ENCODE peak calls at places on chromosome 21, in four cellular contexts. One of them, this sample, is unnamed.

GRCh38 chr21:34510148-34511142 is 1.6 kb downstream of the KCNE1 start:
- DNase-seq in K562: peak; percentile 42
- DNase-seq in H1: peak; percentile 61
- DNase-seq in GM12878: no peak
- DNase-seq in this sample: peak; percentile 67

GRCh38 chr21:14737922-14738321 is 191.8 kb upstream of the SAMSN1 start:
- DNase-seq in K562: peak; percentile 39
- DNase-seq in H1: no peak
- DNase-seq in GM12878: no peak
- DNase-seq in this sample: peak; percentile 70

GRCh38 chr21:8992731-8993174 is 1528.6 kb upstream of the TPTE start:
- DNase-seq in K562: peak; percentile 44
- DNase-seq in H1: no peak
- DNase-seq in GM12878: no peak
- DNase-seq in this sample: peak; percentile 95

GRCh38 chr21:40575983-40576382 is 271.0 kb downstream of the DSCAM start:
- DNase-seq in K562: no peak
- DNase-seq in H1: no peak
- DNase-seq in GM12878: no peak
- DNase-seq in this sample: no peak

GRCh38 chr21:19684328-19684727 is 1280.7 kb upstream of the TMPRSS15 start:
- DNase-seq in K562: no peak
- DNase-seq in H1: no peak
- DNase-seq in GM12878: no peak
- DNase-seq in this sample: no peak

GRCh38 chr21:15722591-15723324 is 7.0 kb upstream of the USP25 start:
- DNase-seq in K562: no peak
- DNase-seq in H1: no peak
- DNase-seq in GM12878: no peak
- DNase-seq in this sample: no peak

GRCh38 chr21:28521932-28522826 is 470.5 kb downstream of the LTN1 start:
- DNase-seq in K562: no peak
- DNase-seq in H1: peak; percentile 5
- DNase-seq in GM12878: no peak
- DNase-seq in this sample: no peak

GRCh38 chr21:34534522-34534921 is 22.5 kb upstream of the KCNE1 start:
- DNase-seq in K562: no peak
- DNase-seq in H1: no peak
- DNase-seq in GM12878: no peak
- DNase-seq in this sample: peak; percentile 28

GRCh38 chr21:22476726-22477646 is 1478.8 kb downstream of the NCAM2 start:
- DNase-seq in K562: no peak
- DNase-seq in H1: no peak
- DNase-seq in GM12878: no peak
- DNase-seq in this sample: no peak

GRCh38 chr21:41711416-41712023 is 55.3 kb downstream of the RIPK4 start:
- DNase-seq in K562: no peak
- DNase-seq in H1: no peak
- DNase-seq in GM12878: no peak
- DNase-seq in this sample: no peak

GRCh38 chr21:41141031-41141457 is 26.9 kb upstream of the BACE2 start:
- DNase-seq in K562: no peak
- DNase-seq in H1: no peak
- DNase-seq in GM12878: no peak
- DNase-seq in this sample: no peak

GRCh38 chr21:29196021-29196663 is 65.7 kb downstream of the MAP3K7CL start:
- DNase-seq in K562: peak; percentile 64
- DNase-seq in H1: peak; percentile 5
- DNase-seq in GM12878: peak; percentile 90
- DNase-seq in this sample: peak; percentile 70

GRCh38 chr21:26846036-26846931 is 1.1 kb upstream of the ADAMTS1 start:
- DNase-seq in K562: no peak
- DNase-seq in H1: no peak
- DNase-seq in GM12878: no peak
- DNase-seq in this sample: no peak

GRCh38 chr21:29075706-29076447 is 2.4 kb upstream of the CCT8 start:
- DNase-seq in K562: no peak
- DNase-seq in H1: no peak
- DNase-seq in GM12878: no peak
- DNase-seq in this sample: no peak

GRCh38 chr21:39022901-39023693 is 160.2 kb downstream of the PSMG1 start:
- DNase-seq in K562: no peak
- DNase-seq in H1: no peak
- DNase-seq in GM12878: no peak
- DNase-seq in this sample: peak; percentile 37
- TF ChIP-seq HDAC6 in K562: no peak
- TF ChIP-seq HDAC6 in H1: no peak
- TF ChIP-seq HDAC6 in GM12878: no peak
- TF ChIP-seq HDAC6 in this sample: no peak

DNA sequence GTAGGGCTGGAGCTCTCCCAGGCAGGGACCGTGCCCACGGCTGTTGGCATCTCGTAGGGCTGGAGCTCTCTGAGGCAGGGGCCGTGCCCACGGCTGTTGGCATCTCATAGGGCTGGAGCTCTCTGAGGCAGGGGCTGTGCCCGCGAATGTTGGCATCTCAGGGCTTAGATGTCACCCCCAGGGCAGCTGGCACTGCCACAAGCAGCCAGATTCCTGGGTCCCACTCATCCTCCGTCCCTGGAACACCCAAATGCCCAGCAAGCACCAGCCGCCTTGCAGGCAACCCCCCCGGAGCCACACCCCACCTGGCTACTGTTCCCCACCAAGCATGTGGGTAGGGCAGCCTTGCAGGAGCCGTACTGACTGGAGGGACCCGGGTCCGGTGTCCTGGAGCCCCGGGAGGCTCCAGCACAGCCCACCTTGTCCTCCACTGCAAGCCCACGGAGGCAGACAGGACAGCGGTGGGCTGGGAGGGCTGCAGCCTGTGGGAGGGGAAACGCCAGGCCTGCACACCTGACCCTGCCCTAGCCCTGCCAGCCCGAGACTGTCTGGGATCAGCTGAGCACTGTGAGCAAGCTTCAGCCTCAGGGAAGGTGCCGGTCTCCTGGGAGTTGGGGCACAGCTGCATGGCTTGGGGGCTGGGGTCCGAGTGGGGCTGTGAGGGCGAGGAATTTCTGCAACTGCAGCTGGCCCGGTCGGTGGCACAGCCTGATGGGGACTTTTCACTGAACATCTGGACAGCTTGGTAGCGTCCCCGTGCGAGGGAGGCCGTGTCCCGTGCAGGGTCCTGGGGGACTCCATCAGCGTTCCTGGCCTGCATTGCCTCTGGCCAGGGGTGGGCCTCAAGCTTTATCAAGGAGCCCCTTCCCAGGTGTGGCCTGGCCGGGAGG is 53.6 kb downstream of the COL18A1 start:
- DNase-seq in K562: no peak
- DNase-seq in H1: no peak
- DNase-seq in GM12878: no peak
- DNase-seq in this sample: no peak
- TF ChIP-seq HDAC6 in K562: no peak
- TF ChIP-seq HDAC6 in H1: no peak
- TF ChIP-seq HDAC6 in GM12878: no peak
- TF ChIP-seq HDAC6 in this sample: no peak

GRCh38 chr21:44874240-44874496 is 678 bp upstream of the PTTG1IP start:
- DNase-seq in K562: no peak
- DNase-seq in H1: no peak
- DNase-seq in GM12878: no peak
- DNase-seq in this sample: no peak

GRCh38 chr21:44876849-44877575 is 3.5 kb upstream of the PTTG1IP start:
- DNase-seq in K562: no peak
- DNase-seq in H1: no peak
- DNase-seq in GM12878: no peak
- DNase-seq in this sample: no peak

GRCh38 chr21:44873356-44874239 is at the start of gene PTTG1IP:
- DNase-seq in K562: peak; percentile 100
- DNase-seq in H1: peak; percentile 91
- DNase-seq in GM12878: peak; percentile 94
- DNase-seq in this sample: peak; percentile 93

GRCh38 chr21:44874497-44875331 is 1.2 kb upstream of the PTTG1IP start:
- DNase-seq in K562: no peak
- DNase-seq in H1: no peak
- DNase-seq in GM12878: no peak
- DNase-seq in this sample: no peak

DNA sequence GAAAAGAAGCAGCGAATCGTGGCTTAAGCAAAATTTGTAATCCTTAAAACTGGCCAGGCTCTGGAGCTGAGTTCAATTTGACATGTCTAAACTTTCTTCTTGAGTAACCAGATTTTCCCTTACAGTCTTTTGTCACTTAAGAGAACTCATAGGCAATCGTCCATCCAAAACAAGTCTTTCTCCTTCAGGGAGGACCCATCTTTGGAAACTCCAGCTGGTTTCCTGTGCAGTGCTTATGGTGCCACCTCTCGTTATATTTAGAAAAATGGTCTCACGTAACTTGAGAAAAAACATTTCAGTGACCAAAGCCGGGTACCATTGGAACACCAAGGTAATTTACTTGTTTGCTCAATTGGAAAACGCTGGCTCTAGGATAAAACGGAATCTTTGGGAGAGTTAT is 1.9 kb upstream of the PTTG1IP start:
- DNase-seq in K562: no peak
- DNase-seq in H1: no peak
- DNase-seq in GM12878: no peak
- DNase-seq in this sample: no peak
- TF ChIP-seq HDAC6 in K562: no peak
- TF ChIP-seq HDAC6 in H1: no peak
- TF ChIP-seq HDAC6 in GM12878: no peak
- TF ChIP-seq HDAC6 in this sample: no peak

DNA sequence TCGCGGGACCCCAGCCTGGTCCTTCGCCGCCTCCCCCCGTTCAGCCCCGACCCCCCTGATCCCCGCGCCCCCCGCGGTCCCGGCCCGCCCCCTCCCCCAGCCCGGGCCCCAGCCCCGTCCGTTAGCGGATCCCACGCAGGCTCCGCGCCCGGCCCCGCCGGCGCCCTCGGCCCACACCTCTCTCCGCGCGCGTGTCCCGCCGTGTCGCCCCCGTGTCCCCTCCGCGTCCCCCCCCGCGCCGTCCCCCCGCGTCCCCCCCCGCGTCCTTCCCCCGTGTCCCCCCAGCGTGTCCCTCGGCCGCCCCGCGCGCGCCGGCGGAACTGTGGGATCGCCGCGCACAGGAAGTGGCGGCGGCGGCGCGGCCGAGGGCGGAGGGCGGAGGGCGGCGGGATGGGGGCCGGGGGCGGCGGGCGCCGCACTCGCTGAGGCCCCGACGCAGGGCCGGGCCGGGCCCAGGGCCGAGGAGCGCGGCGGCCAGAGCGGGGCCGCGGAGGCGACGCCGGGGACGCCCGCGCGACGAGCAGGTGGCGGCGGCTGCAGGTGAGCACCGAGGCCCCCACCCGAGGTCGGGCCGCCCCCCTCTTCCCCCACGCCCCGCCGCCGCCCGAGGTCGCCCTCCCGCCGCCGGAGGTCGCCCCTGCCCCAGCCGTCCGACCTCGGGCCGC is at the start of gene AGPAT3:
- DNase-seq in K562: peak; percentile 92
- DNase-seq in H1: no peak
- DNase-seq in GM12878: no peak
- DNase-seq in this sample: no peak
- TF ChIP-seq HDAC6 in K562: no peak
- TF ChIP-seq HDAC6 in H1: no peak
- TF ChIP-seq HDAC6 in GM12878: no peak
- TF ChIP-seq HDAC6 in this sample: no peak

GRCh38 chr21:31524140-31524539 is 135.4 kb upstream of the SOD1 start:
- DNase-seq in K562: no peak
- DNase-seq in H1: no peak
- DNase-seq in GM12878: no peak
- DNase-seq in this sample: no peak
- TF ChIP-seq HDAC6 in K562: no peak
- TF ChIP-seq HDAC6 in H1: no peak
- TF ChIP-seq HDAC6 in GM12878: no peak
- TF ChIP-seq HDAC6 in this sample: no peak

GRCh38 chr21:36471254-36471723 is 8.6 kb downstream of the CLDN14 start:
- DNase-seq in K562: no peak
- DNase-seq in H1: no peak
- DNase-seq in GM12878: peak; percentile 50
- DNase-seq in this sample: peak; percentile 40
- TF ChIP-seq HDAC6 in K562: no peak
- TF ChIP-seq HDAC6 in H1: no peak
- TF ChIP-seq HDAC6 in GM12878: no peak
- TF ChIP-seq HDAC6 in this sample: no peak

DNA sequence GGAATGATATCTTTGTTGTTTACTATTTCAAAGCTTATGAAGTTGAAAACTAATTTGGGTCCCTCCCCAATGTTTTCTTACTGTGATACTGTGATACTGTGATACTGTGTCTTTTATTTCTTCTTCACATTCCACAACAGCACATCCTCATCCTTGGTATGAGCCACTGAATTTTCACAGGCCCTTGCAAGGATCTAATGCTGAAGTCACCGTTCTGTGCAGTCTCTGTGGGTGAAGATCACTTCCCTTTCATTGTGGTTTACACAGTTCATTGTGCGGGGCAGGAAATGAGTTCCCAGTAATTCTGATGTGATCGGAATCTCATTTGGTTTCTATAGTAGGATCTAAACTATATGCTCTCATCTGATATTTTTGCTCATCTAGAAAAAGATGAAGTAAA is 32.1 kb upstream of the PAXBP1 start:
- DNase-seq in K562: no peak
- DNase-seq in H1: no peak
- DNase-seq in GM12878: no peak
- DNase-seq in this sample: no peak
- TF ChIP-seq HDAC6 in K562: no peak
- TF ChIP-seq HDAC6 in H1: no peak
- TF ChIP-seq HDAC6 in GM12878: no peak
- TF ChIP-seq HDAC6 in this sample: no peak

GRCh38 chr21:44934797-44935532 is 4.9 kb upstream of the SLX9 start:
- DNase-seq in K562: no peak
- DNase-seq in H1: no peak
- DNase-seq in GM12878: no peak
- DNase-seq in this sample: no peak
- TF ChIP-seq HDAC6 in K562: no peak
- TF ChIP-seq HDAC6 in H1: no peak
- TF ChIP-seq HDAC6 in GM12878: no peak
- TF ChIP-seq HDAC6 in this sample: no peak